ENCODE peak calls at places on chromosomes 1 and 21, in ten cellular contexts. R, W, I, J, Y, T, A, Q, P and X are unnamed samples.

GRCh38 chr1:185483217-185483616 is 166.2 kb upstream of the IVNS1ABP start:
- DNase-seq in R (no peak), W (no peak), I (no peak), J (no peak), Y (no peak), T (no peak), A (no peak), Q (no peak), P (no peak), X (no peak)

GRCh38 chr1:194194724-194195123 is 1008.3 kb upstream of the B3GALT2 start:
- DNase-seq in R (no peak), W (no peak), I (no peak), J (no peak), Y (no peak), T (no peak), A (no peak), Q (no peak), P (no peak), X (no peak)

GRCh38 chr1:18751425-18751824 is 108.0 kb downstream of the TAS1R2 start:
- DNase-seq in R (no peak), W (no peak), I (no peak), J (peak; percentile 46), Y (no peak), T (no peak), A (no peak), Q (no peak), P (no peak), X (peak; percentile 32)

GRCh38 chr1:195939844-195940243 is 668.4 kb downstream of the KCNT2 start:
- DNase-seq in R (no peak), W (no peak), I (no peak), J (no peak), Y (no peak), T (no peak), A (peak; percentile 10), Q (peak; percentile 83), P (no peak), X (no peak)

GRCh38 chr1:205455581-205456382 is at the start of gene BLACAT1:
- DNase-seq in R (no peak), W (no peak), I (no peak), J (no peak), Y (no peak), T (no peak), A (no peak), Q (peak; percentile 83), P (no peak), X (no peak)

GRCh38 chr1:175810305-175810704 is 66.9 kb upstream of the TNR start:
- DNase-seq in R (no peak), W (no peak), I (no peak), J (no peak), Y (no peak), T (no peak), A (no peak), Q (no peak), P (no peak), X (no peak)

GRCh38 chr1:180503274-180503862 is 991 bp upstream of the ACBD6 start:
- DNase-seq in R (no peak), W (no peak), I (no peak), J (no peak), Y (no peak), T (no peak), A (peak; percentile 38), Q (peak; percentile 18), P (no peak), X (no peak)

GRCh38 chr1:77489910-77490309 is 192.5 kb downstream of the ZZZ3 start:
- DNase-seq in R (no peak), W (no peak), I (no peak), J (no peak), Y (no peak), T (no peak), A (no peak), Q (peak; percentile 26), P (no peak), X (no peak)

GRCh38 chr1:43421976-43422750 is 31.6 kb downstream of the HYI start:
- DNase-seq in R (no peak), W (no peak), I (no peak), J (peak; percentile 48), Y (no peak), T (no peak), A (no peak), Q (no peak), P (no peak), X (no peak)

GRCh38 chr1:9350011-9350907 is 57.6 kb downstream of the SPSB1 start:
- DNase-seq in R (no peak), W (peak; percentile 51), I (no peak), J (peak; percentile 87), Y (no peak), T (no peak), A (no peak), Q (no peak), P (no peak), X (no peak)

GRCh38 chr1:180912801-180913616 is at the start of gene KIAA1614:
- DNase-seq in R (no peak), W (peak; percentile 54), I (no peak), J (peak; percentile 85), Y (no peak), T (no peak), A (no peak), Q (peak; percentile 67), P (peak; percentile 50), X (peak; percentile 73)

GRCh38 chr21:39430457-39430856 is 15.1 kb downstream of the LCA5L start:
- DNase-seq in R (no peak), W (no peak), I (no peak), J (no peak), Y (no peak), T (no peak), A (no peak), Q (peak; percentile 81), P (no peak), X (no peak)

GRCh38 chr1:184905601-184906322 is 68.5 kb downstream of the NIBAN1 start:
- DNase-seq in R (no peak), W (no peak), I (no peak), J (no peak), Y (no peak), T (no peak), A (peak; percentile 19), Q (peak; percentile 23), P (no peak), X (no peak)

GRCh38 chr1:246875041-246876026 is 56.4 kb downstream of the AHCTF1 start:
- DNase-seq in R (no peak), W (no peak), I (no peak), J (no peak), Y (no peak), T (no peak), A (no peak), Q (peak; percentile 1), P (no peak), X (no peak)

GRCh38 chr1:179228783-179229213 is 679 bp downstream of the ABL2 start:
- DNase-seq in R (peak; percentile 62), W (peak; percentile 40), I (no peak), J (peak; percentile 87), Y (peak; percentile 75), T (no peak), A (peak; percentile 22), Q (peak; percentile 72), P (peak; percentile 33), X (peak; percentile 74)

GRCh38 chr1:156160000-156160743 is 6.8 kb downstream of the SEMA4A start:
- DNase-seq in R (no peak), W (peak; percentile 49), I (no peak), J (no peak), Y (peak; percentile 47), T (no peak), A (no peak), Q (no peak), P (peak; percentile 33), X (no peak)
- H3K4me3 ChIP-seq in R (no peak overlapping the region), W (peak overlapping the region; percentile 71), I (peak overlapping the region; percentile 25), J (no peak overlapping the region), Y (no peak overlapping the region), T (peak overlapping the region; percentile 68), A (no peak overlapping the region), Q (no peak overlapping the region), P (peak overlapping the region; percentile 22), X (peak overlapping the region; percentile 33)

DNA sequence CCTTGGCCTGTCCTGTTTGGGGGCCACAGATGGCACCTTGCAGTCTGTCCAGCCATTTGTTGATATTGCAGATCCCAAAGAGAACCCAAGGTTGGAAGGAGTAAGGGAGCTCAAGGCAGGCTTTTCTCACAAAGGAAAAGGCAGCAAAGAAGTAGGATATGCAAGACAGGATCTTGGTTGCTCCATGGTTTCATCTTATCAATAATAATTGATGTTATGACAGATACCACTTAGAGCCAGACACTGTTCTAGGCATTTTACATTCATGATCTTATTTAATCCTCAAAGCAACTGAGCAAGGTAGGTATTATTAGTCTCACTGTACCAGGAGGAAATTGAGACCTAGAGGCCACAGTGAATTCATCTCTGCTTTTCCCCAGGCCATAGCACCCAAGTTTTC is 28.8 kb downstream of the BATF3 start:
- DNase-seq in R (no peak), W (no peak), I (no peak), J (no peak), Y (no peak), T (no peak), A (no peak), Q (no peak), P (no peak), X (no peak)
- H3K4me3 ChIP-seq in R (no peak overlapping the region), W (no peak overlapping the region), I (no peak overlapping the region), J (no peak overlapping the region), Y (no peak overlapping the region), T (no peak overlapping the region), A (no peak overlapping the region), Q (no peak overlapping the region), P (no peak overlapping the region), X (no peak overlapping the region)

GRCh38 chr1:89719502-89720306 is 86.8 kb downstream of the LRRC8C start:
- DNase-seq in R (no peak), W (no peak), I (no peak), J (no peak), Y (no peak), T (no peak), A (no peak), Q (no peak), P (no peak), X (no peak)
- H3K4me3 ChIP-seq in R (no peak overlapping the region), W (no peak overlapping the region), I (no peak overlapping the region), J (no peak overlapping the region), Y (no peak overlapping the region), T (no peak overlapping the region), A (no peak overlapping the region), Q (no peak overlapping the region), P (no peak overlapping the region), X (no peak overlapping the region)

GRCh38 chr1:204162498-204163074 is 3.6 kb downstream of the REN start:
- DNase-seq in R (peak; percentile 59), W (peak; percentile 78), I (peak; percentile 72), J (peak; percentile 92), Y (peak; percentile 81), T (no peak), A (peak; percentile 77), Q (peak; percentile 82), P (peak; percentile 73), X (peak; percentile 90)

GRCh38 chr1:204169871-204170270 is 3.7 kb upstream of the REN start:
- DNase-seq in R (no peak), W (no peak), I (no peak), J (no peak), Y (no peak), T (no peak), A (no peak), Q (peak; percentile 42), P (no peak), X (no peak)

GRCh38 chr1:204161609-204162497 is 4.3 kb downstream of the REN start:
- DNase-seq in R (no peak), W (no peak), I (no peak), J (peak; percentile 55), Y (no peak), T (no peak), A (no peak), Q (no peak), P (no peak), X (no peak)

GRCh38 chr1:204167730-204168129 is 1.6 kb upstream of the REN start:
- DNase-seq in R (no peak), W (no peak), I (no peak), J (no peak), Y (no peak), T (no peak), A (no peak), Q (no peak), P (no peak), X (no peak)

GRCh38 chr1:204166237-204166636 is at the start of gene REN:
- DNase-seq in R (no peak), W (no peak), I (no peak), J (peak; percentile 8), Y (no peak), T (no peak), A (no peak), Q (no peak), P (no peak), X (no peak)
- H3K4me3 ChIP-seq in R (no peak within 1 kb of the TSS), W (no peak within 1 kb of the TSS), I (no peak within 1 kb of the TSS), J (no peak within 1 kb of the TSS), Y (no peak within 1 kb of the TSS), T (no peak within 1 kb of the TSS), A (no peak within 1 kb of the TSS), Q (no peak within 1 kb of the TSS), P (no peak within 1 kb of the TSS), X (no peak within 1 kb of the TSS)